ENCODE peak calls at places on chromosomes 7 and 10, in four cellular contexts. T is psoas muscle, W is fibroblast of lung, J is GM12878. B is an unnamed sample.

GRCh38 chr10:120574986-120575385 is 118.0 kb downstream of the PLPP4 start:
- DNase-seq in J (no peak), T (no peak), W (no peak), B (no peak)

GRCh38 chr10:45420453-45421192 is 46.6 kb downstream of the ALOX5 start:
- DNase-seq in W (peak), J (peak), T (peak), B (no peak)

GRCh38 chr10:5293691-5294550 is 70.8 kb upstream of the UCN3 start:
- DNase-seq in J (no peak), T (peak), W (peak), B (no peak)

GRCh38 chr7:1235501-1236131 is 2.9 kb downstream of the UNCX start:
- DNase-seq in J (no peak), T (peak), W (no peak), B (no peak)

GRCh38 chr7:158239290-158239981 is 348.2 kb downstream of the PTPRN2 start:
- DNase-seq in J (no peak), T (no peak), W (no peak), B (no peak)

GRCh38 chr7:149302222-149302621 is 40.2 kb downstream of the ZNF783 start:
- DNase-seq in W (no peak), T (no peak), J (no peak), B (no peak)

GRCh38 chr10:66258693-66259092 is 667.1 kb upstream of the LRRTM3 start:
- DNase-seq in W (no peak), J (no peak), T (no peak), B (no peak)

GRCh38 chr10:61900829-61901783 is at the start of gene ARID5B:
- DNase-seq in T (no peak), W (peak), J (no peak), B (no peak)

GRCh38 chr10:28533571-28534304 is 820 bp downstream of the WAC start:
- DNase-seq in J (no peak), W (peak), T (peak), B (no peak)

GRCh38 chr10:132796846-132797245 is 10.9 kb upstream of the NKX6-2 start:
- DNase-seq in W (no peak), T (no peak), J (no peak), B (no peak)

GRCh38 chr7:126805351-126805750 is 447.4 kb downstream of the GRM8 start:
- DNase-seq in W (no peak), J (no peak), T (no peak), B (no peak)

GRCh38 chr10:70887804-70888800 is at the start of gene PCBD1:
- DNase-seq in J (no peak), T (peak), W (peak), B (no peak)

GRCh38 chr10:87585565-87586514 is 73.8 kb upstream of the PAPSS2 start:
- DNase-seq in J (no peak), T (no peak), W (peak), B (no peak)

GRCh38 chr10:32360884-32361283 is 13.9 kb upstream of the EPC1 start:
- DNase-seq in W (no peak), T (no peak), J (no peak), B (no peak)

GRCh38 chr7:89002942-89003618 is 207.5 kb upstream of the TEX47 start:
- DNase-seq in J (peak), T (no peak), W (no peak), B (no peak)

GRCh38 chr10:19629559-19629958 is 186.7 kb upstream of the PLXDC2 start:
- DNase-seq in W (peak), J (no peak), T (peak), B (peak)

GRCh38 chr10:22318772-22319171 is 2.1 kb upstream of the BMI1 start:
- DNase-seq in T (no peak), W (no peak), J (no peak), B (no peak)

GRCh38 chr10:125038637-125039036 is 96.7 kb downstream of the ZRANB1 start:
- DNase-seq in W (no peak), J (no peak), T (peak), B (no peak)

GRCh38 chr10:14282271-14282670 is 48.5 kb downstream of the FRMD4A start:
- DNase-seq in J (no peak), W (peak), T (no peak), B (peak)

GRCh38 chr10:3467052-3467906 is 294.7 kb upstream of the PITRM1 start:
- DNase-seq in T (peak), W (peak), J (no peak), B (peak)

GRCh38 chr7:144785491-144785890 is 50.4 kb downstream of the TPK1 start:
- DNase-seq in T (no peak), W (no peak), J (no peak), B (no peak)

DNA sequence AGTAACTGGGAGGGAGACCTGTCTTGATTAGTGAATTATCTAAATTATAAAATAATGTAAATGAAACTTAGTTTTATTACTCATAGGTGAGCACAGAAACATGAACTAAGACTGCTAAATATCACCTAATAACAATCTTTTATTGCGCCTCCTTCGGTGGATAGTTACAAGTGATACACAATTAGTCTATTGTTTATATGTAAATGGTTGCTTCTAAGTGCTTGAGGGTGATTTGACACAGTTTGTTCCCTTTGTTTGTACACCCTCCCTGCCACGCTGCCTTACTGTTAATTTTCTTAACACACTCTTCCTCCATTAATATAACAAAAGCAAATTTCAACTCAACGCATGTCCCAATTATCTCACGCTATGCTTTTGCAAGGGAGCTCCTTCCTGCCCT is 4.0 kb downstream of the NPSR1 start:
- DNase-seq in T (no peak), J (no peak), W (no peak), B (no peak)
- H3K4me3 ChIP-seq in T (no peak), J (no peak), W (no peak), B (no peak)

GRCh38 chr7:68936501-68936900 is 661.8 kb upstream of the AUTS2 start:
- DNase-seq in J (no peak), T (no peak), W (no peak), B (no peak)
- H3K4me3 ChIP-seq in J (no peak), T (no peak), W (no peak), B (no peak)

GRCh38 chr10:104638861-104639594 is 2.1 kb upstream of the SORCS3 start:
- DNase-seq in W (no peak), T (no peak), J (no peak), B (no peak)
- H3K4me3 ChIP-seq in W (no peak), T (no peak), J (no peak), B (peak)

GRCh38 chr7:32905175-32905662 is 13.7 kb upstream of the KBTBD2 start:
- DNase-seq in T (no peak), J (no peak), W (peak), B (peak)
- H3K4me3 ChIP-seq in T (peak), J (no peak), W (peak), B (peak)

GRCh38 chr7:151520419-151521229 is 929 bp upstream of the RHEB start:
- DNase-seq in J (no peak), T (peak), W (no peak), B (no peak)

GRCh38 chr7:151529842-151530241 is 10.1 kb upstream of the RHEB start:
- DNase-seq in J (no peak), W (no peak), T (no peak), B (no peak)

GRCh38 chr7:151519765-151520418 is at the start of gene RHEB:
- DNase-seq in W (peak), T (peak), J (peak), B (peak)

GRCh38 chr7:151524845-151525244 is 5.2 kb upstream of the RHEB start:
- DNase-seq in J (no peak), W (no peak), T (no peak), B (no peak)
- H3K4me3 ChIP-seq in J (no peak), W (no peak), T (no peak), B (no peak)

B was measured in AG09309.